ENCODE peak calls at places on chromosomes 7 and 10, in eight cellular contexts. One of them, this sample, is unnamed.
A peak's percentile ranks its signal among the peaks of the same experiment; 100 is the strongest.

GRCh38 chr7:28290496-28290895 is 109.9 kb upstream of the JAZF1 start:
- ATAC-seq in Panc1: no peak
- ATAC-seq in K562: no peak
- ATAC-seq in upper lobe of left lung: no peak
- ATAC-seq in HCT116: no peak
- ATAC-seq in GM12878: no peak
- ATAC-seq in GM23338: no peak
- ATAC-seq in HepG2: no peak
- ATAC-seq in this sample: no peak

GRCh38 chr10:69089638-69090599 is 2.0 kb downstream of the SRGN start:
- ATAC-seq in Panc1: no peak
- ATAC-seq in K562: peak; percentile 46
- ATAC-seq in upper lobe of left lung: peak; percentile 76
- ATAC-seq in HCT116: no peak
- ATAC-seq in GM12878: peak; percentile 48
- ATAC-seq in GM23338: no peak
- ATAC-seq in HepG2: no peak
- ATAC-seq in this sample: peak; percentile 15

GRCh38 chr10:31340343-31340742 is 21.3 kb downstream of the ZEB1 start:
- ATAC-seq in Panc1: no peak
- ATAC-seq in K562: no peak
- ATAC-seq in upper lobe of left lung: no peak
- ATAC-seq in HCT116: no peak
- ATAC-seq in GM12878: peak; percentile 36
- ATAC-seq in GM23338: no peak
- ATAC-seq in HepG2: no peak
- ATAC-seq in this sample: no peak

GRCh38 chr10:13317474-13317873 is 17.6 kb upstream of the PHYH start:
- ATAC-seq in Panc1: no peak
- ATAC-seq in K562: no peak
- ATAC-seq in upper lobe of left lung: no peak
- ATAC-seq in HCT116: no peak
- ATAC-seq in GM12878: no peak
- ATAC-seq in GM23338: peak; percentile 19
- ATAC-seq in HepG2: no peak
- ATAC-seq in this sample: no peak

GRCh38 chr7:82600601-82601000 is 157.0 kb upstream of the CACNA2D1 start:
- ATAC-seq in Panc1: no peak
- ATAC-seq in K562: no peak
- ATAC-seq in upper lobe of left lung: no peak
- ATAC-seq in HCT116: peak; percentile 53
- ATAC-seq in GM12878: peak; percentile 33
- ATAC-seq in GM23338: no peak
- ATAC-seq in HepG2: no peak
- ATAC-seq in this sample: no peak

GRCh38 chr10:12708921-12709320 is 292.6 kb downstream of the CCDC3 start:
- ATAC-seq in Panc1: no peak
- ATAC-seq in K562: no peak
- ATAC-seq in upper lobe of left lung: no peak
- ATAC-seq in HCT116: no peak
- ATAC-seq in GM12878: no peak
- ATAC-seq in GM23338: no peak
- ATAC-seq in HepG2: no peak
- ATAC-seq in this sample: no peak

GRCh38 chr10:60149003-60149402 is 240.7 kb downstream of the ANK3 start:
- ATAC-seq in Panc1: no peak
- ATAC-seq in K562: peak; percentile 41
- ATAC-seq in upper lobe of left lung: no peak
- ATAC-seq in HCT116: peak; percentile 25
- ATAC-seq in GM12878: no peak
- ATAC-seq in GM23338: no peak
- ATAC-seq in HepG2: no peak
- ATAC-seq in this sample: no peak

GRCh38 chr10:9709849-9710248 is 1307.8 kb upstream of the CELF2 start:
- ATAC-seq in Panc1: no peak
- ATAC-seq in K562: no peak
- ATAC-seq in upper lobe of left lung: no peak
- ATAC-seq in HCT116: no peak
- ATAC-seq in GM12878: no peak
- ATAC-seq in GM23338: no peak
- ATAC-seq in HepG2: no peak
- ATAC-seq in this sample: no peak

GRCh38 chr10:68176797-68177196 is 55.1 kb downstream of the ATOH7 start:
- ATAC-seq in Panc1: no peak
- ATAC-seq in K562: no peak
- ATAC-seq in upper lobe of left lung: no peak
- ATAC-seq in HCT116: no peak
- ATAC-seq in GM12878: no peak
- ATAC-seq in GM23338: no peak
- ATAC-seq in HepG2: no peak
- ATAC-seq in this sample: no peak

GRCh38 chr10:70528726-70529362 is 50.3 kb downstream of the PALD1 start:
- ATAC-seq in Panc1: peak; percentile 90
- ATAC-seq in K562: peak; percentile 97
- ATAC-seq in upper lobe of left lung: no peak
- ATAC-seq in HCT116: peak; percentile 86
- ATAC-seq in GM12878: peak; percentile 85
- ATAC-seq in GM23338: peak; percentile 95
- ATAC-seq in HepG2: peak; percentile 78
- ATAC-seq in this sample: no peak

GRCh38 chr10:133258066-133258817 is 18.4 kb downstream of the ADAM8 start:
- ATAC-seq in Panc1: peak; percentile 22
- ATAC-seq in K562: no peak
- ATAC-seq in upper lobe of left lung: peak; percentile 42
- ATAC-seq in HCT116: peak; percentile 29
- ATAC-seq in GM12878: peak; percentile 1
- ATAC-seq in GM23338: no peak
- ATAC-seq in HepG2: peak; percentile 14
- ATAC-seq in this sample: no peak

GRCh38 chr10:7795605-7796004 is 7.6 kb downstream of the ATP5F1C start:
- ATAC-seq in Panc1: no peak
- ATAC-seq in K562: peak; percentile 95
- ATAC-seq in upper lobe of left lung: peak; percentile 37
- ATAC-seq in HCT116: no peak
- ATAC-seq in GM12878: no peak
- ATAC-seq in GM23338: no peak
- ATAC-seq in HepG2: peak; percentile 99
- ATAC-seq in this sample: no peak

GRCh38 chr10:72946963-72947362 is 7.6 kb downstream of the PLA2G12B start:
- ATAC-seq in Panc1: no peak
- ATAC-seq in K562: no peak
- ATAC-seq in upper lobe of left lung: no peak
- ATAC-seq in HCT116: no peak
- ATAC-seq in GM12878: no peak
- ATAC-seq in GM23338: no peak
- ATAC-seq in HepG2: no peak
- ATAC-seq in this sample: no peak

GRCh38 chr7:17371656-17372524 is 73.4 kb downstream of the AHR start:
- ATAC-seq in Panc1: peak; percentile 94
- ATAC-seq in K562: no peak
- ATAC-seq in upper lobe of left lung: no peak
- ATAC-seq in HCT116: peak; percentile 90
- ATAC-seq in GM12878: no peak
- ATAC-seq in GM23338: no peak
- ATAC-seq in HepG2: no peak
- ATAC-seq in this sample: peak; percentile 61

GRCh38 chr7:93902777-93903423 is 3.5 kb upstream of the GNGT1 start:
- ATAC-seq in Panc1: no peak
- ATAC-seq in K562: peak; percentile 83
- ATAC-seq in upper lobe of left lung: no peak
- ATAC-seq in HCT116: peak; percentile 83
- ATAC-seq in GM12878: peak; percentile 56
- ATAC-seq in GM23338: peak; percentile 91
- ATAC-seq in HepG2: peak; percentile 62
- ATAC-seq in this sample: peak; percentile 41

GRCh38 chr7:16916111-16916639 is 34.4 kb upstream of the AGR3 start:
- ATAC-seq in Panc1: peak; percentile 53
- ATAC-seq in K562: peak; percentile 69
- ATAC-seq in upper lobe of left lung: no peak
- ATAC-seq in HCT116: peak; percentile 61
- ATAC-seq in GM12878: no peak
- ATAC-seq in GM23338: peak; percentile 43
- ATAC-seq in HepG2: no peak
- ATAC-seq in this sample: no peak

GRCh38 chr10:69728335-69728861 is 73.3 kb upstream of the COL13A1 start:
- ATAC-seq in Panc1: peak; percentile 37
- ATAC-seq in K562: no peak
- ATAC-seq in upper lobe of left lung: no peak
- ATAC-seq in HCT116: peak; percentile 38
- ATAC-seq in GM12878: no peak
- ATAC-seq in GM23338: peak; percentile 52
- ATAC-seq in HepG2: peak; percentile 26
- ATAC-seq in this sample: no peak

GRCh38 chr7:112005205-112005604 is 201.0 kb downstream of the DOCK4 start:
- ATAC-seq in Panc1: no peak
- ATAC-seq in K562: no peak
- ATAC-seq in upper lobe of left lung: no peak
- ATAC-seq in HCT116: no peak
- ATAC-seq in GM12878: no peak
- ATAC-seq in GM23338: no peak
- ATAC-seq in HepG2: no peak
- ATAC-seq in this sample: no peak

GRCh38 chr7:152615052-152615741 is 60.7 kb downstream of the XRCC2 start:
- ATAC-seq in Panc1: peak; percentile 42
- ATAC-seq in K562: no peak
- ATAC-seq in upper lobe of left lung: peak; percentile 77
- ATAC-seq in HCT116: no peak
- ATAC-seq in GM12878: no peak
- ATAC-seq in GM23338: no peak
- ATAC-seq in HepG2: peak; percentile 85
- ATAC-seq in this sample: no peak

GRCh38 chr7:87210506-87210905 is 9.0 kb downstream of the TMEM243 start:
- ATAC-seq in Panc1: no peak
- ATAC-seq in K562: peak; percentile 34
- ATAC-seq in upper lobe of left lung: no peak
- ATAC-seq in HCT116: no peak
- ATAC-seq in GM12878: no peak
- ATAC-seq in GM23338: no peak
- ATAC-seq in HepG2: no peak
- ATAC-seq in this sample: no peak

GRCh38 chr7:123570390-123571182 is 13.0 kb upstream of the NDUFA5 start:
- ATAC-seq in Panc1: no peak
- ATAC-seq in K562: peak; percentile 55
- ATAC-seq in upper lobe of left lung: no peak
- ATAC-seq in HCT116: no peak
- ATAC-seq in GM12878: peak; percentile 58
- ATAC-seq in GM23338: no peak
- ATAC-seq in HepG2: no peak
- ATAC-seq in this sample: no peak

GRCh38 chr10:103458720-103459119 is at the start of gene CALHM1:
- ATAC-seq in Panc1: peak; percentile 17
- ATAC-seq in K562: peak; percentile 65
- ATAC-seq in upper lobe of left lung: no peak
- ATAC-seq in HCT116: peak; percentile 62
- ATAC-seq in GM12878: peak; percentile 93
- ATAC-seq in GM23338: peak; percentile 95
- ATAC-seq in HepG2: peak; percentile 55
- ATAC-seq in this sample: no peak

GRCh38 chr7:98619450-98620321 is 2.6 kb downstream of the NPTX2 start:
- ATAC-seq in Panc1: peak; percentile 75
- ATAC-seq in K562: no peak
- ATAC-seq in upper lobe of left lung: peak; percentile 13
- ATAC-seq in HCT116: no peak
- ATAC-seq in GM12878: no peak
- ATAC-seq in GM23338: peak; percentile 13
- ATAC-seq in HepG2: peak; percentile 89
- ATAC-seq in this sample: no peak

DNA sequence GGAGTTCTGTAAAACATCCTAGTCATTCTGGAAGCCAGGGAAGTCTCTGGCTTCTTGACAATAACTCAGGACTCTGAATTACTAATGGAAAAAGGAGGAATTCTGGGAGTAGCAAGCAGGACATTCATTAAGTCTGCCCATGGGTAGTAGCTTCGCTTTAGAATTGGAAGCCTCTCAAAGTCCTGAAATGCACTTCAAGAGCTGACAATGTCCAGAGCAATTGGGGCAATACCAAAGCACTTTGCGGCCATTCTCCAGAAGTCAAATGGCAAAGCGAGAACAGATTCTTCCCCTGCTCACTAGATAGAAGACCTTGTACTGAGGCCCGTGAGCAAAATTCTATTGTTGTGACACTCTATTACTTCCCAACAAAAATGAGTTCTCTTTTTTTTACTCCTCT is 150.3 kb upstream of the FRMD4A start:
- ATAC-seq in Panc1: no peak
- ATAC-seq in K562: no peak
- ATAC-seq in upper lobe of left lung: no peak
- ATAC-seq in HCT116: no peak
- ATAC-seq in GM12878: no peak
- ATAC-seq in GM23338: no peak
- ATAC-seq in HepG2: no peak
- ATAC-seq in this sample: no peak
- TF ChIP-seq POLR2AphosphoS5 in Panc1: no peak
- TF ChIP-seq POLR2AphosphoS5 in K562: no peak
- TF ChIP-seq POLR2AphosphoS5 in upper lobe of left lung: no peak
- TF ChIP-seq POLR2AphosphoS5 in HCT116: no peak
- TF ChIP-seq POLR2AphosphoS5 in GM12878: no peak
- TF ChIP-seq POLR2AphosphoS5 in GM23338: no peak
- TF ChIP-seq POLR2AphosphoS5 in HepG2: no peak
- TF ChIP-seq POLR2AphosphoS5 in this sample: no peak

GRCh38 chr7:138387755-138388475 is 72.1 kb upstream of the TRIM24 start:
- ATAC-seq in Panc1: no peak
- ATAC-seq in K562: peak; percentile 59
- ATAC-seq in upper lobe of left lung: no peak
- ATAC-seq in HCT116: no peak
- ATAC-seq in GM12878: no peak
- ATAC-seq in GM23338: no peak
- ATAC-seq in HepG2: no peak
- ATAC-seq in this sample: no peak
- TF ChIP-seq CTCF in Panc1: no peak
- TF ChIP-seq CTCF in K562: no peak
- TF ChIP-seq CTCF in upper lobe of left lung: no peak
- TF ChIP-seq CTCF in HCT116: no peak
- TF ChIP-seq CTCF in GM12878: no peak
- TF ChIP-seq CTCF in GM23338: no peak
- TF ChIP-seq CTCF in HepG2: no peak
- TF ChIP-seq CTCF in this sample: no peak

GRCh38 chr7:155804431-155804831 is 7.8 kb downstream of the SHH start:
- ATAC-seq in Panc1: no peak
- ATAC-seq in K562: no peak
- ATAC-seq in upper lobe of left lung: no peak
- ATAC-seq in HCT116: no peak
- ATAC-seq in GM12878: no peak
- ATAC-seq in GM23338: no peak
- ATAC-seq in HepG2: no peak
- ATAC-seq in this sample: no peak
- H3K4me3 ChIP-seq in Panc1: no peak overlapping the region
- H3K4me3 ChIP-seq in K562: no peak overlapping the region
- H3K4me3 ChIP-seq in upper lobe of left lung: peak overlapping the region; percentile 33
- H3K4me3 ChIP-seq in HCT116: peak overlapping the region; percentile 53
- H3K4me3 ChIP-seq in GM12878: no peak overlapping the region
- H3K4me3 ChIP-seq in GM23338: peak overlapping the region; percentile 55
- H3K4me3 ChIP-seq in HepG2: no peak overlapping the region
- H3K4me3 ChIP-seq in this sample: no peak overlapping the region

DNA sequence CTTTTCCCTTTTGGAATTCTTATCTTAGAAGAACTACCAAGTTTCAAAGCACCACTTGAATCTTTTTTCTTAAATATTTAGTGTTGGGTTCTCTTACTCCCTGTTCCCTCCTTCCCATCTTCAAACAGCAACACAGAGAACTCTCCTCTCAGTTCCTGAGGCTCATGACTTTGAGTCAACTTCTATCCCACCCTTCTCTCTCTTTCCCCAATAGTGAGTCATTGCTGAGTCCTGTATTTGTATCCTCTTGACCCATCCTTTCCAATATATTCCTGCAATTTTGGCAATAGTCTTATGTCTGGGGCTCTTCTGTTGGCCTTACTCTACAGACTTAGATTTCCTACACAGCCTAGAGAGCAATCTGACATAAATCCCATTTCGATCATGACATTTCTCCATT is 20.8 kb upstream of the JCAD start:
- ATAC-seq in Panc1: no peak
- ATAC-seq in K562: no peak
- ATAC-seq in upper lobe of left lung: no peak
- ATAC-seq in HCT116: no peak
- ATAC-seq in GM12878: no peak
- ATAC-seq in GM23338: no peak
- ATAC-seq in HepG2: no peak
- ATAC-seq in this sample: no peak
- TF ChIP-seq POLR2AphosphoS5 in Panc1: no peak
- TF ChIP-seq POLR2AphosphoS5 in K562: no peak
- TF ChIP-seq POLR2AphosphoS5 in upper lobe of left lung: no peak
- TF ChIP-seq POLR2AphosphoS5 in HCT116: no peak
- TF ChIP-seq POLR2AphosphoS5 in GM12878: no peak
- TF ChIP-seq POLR2AphosphoS5 in GM23338: no peak
- TF ChIP-seq POLR2AphosphoS5 in HepG2: no peak
- TF ChIP-seq POLR2AphosphoS5 in this sample: no peak